ENCODE peak calls at places on chromosome 7, in seven cellular contexts. One of them, this sample, is unnamed. For H3K4me1 and H3K27me3, the result is how much of the 10 kb centered on the place peaks cover.

GRCh38 chr7:25303380-25304321 is 75.4 kb upstream of the NPVF start:
- DNase-seq in H1: no peak
- DNase-seq in SK-N-SH: no peak
- DNase-seq in GM12878: no peak
- DNase-seq in HepG2: no peak
- DNase-seq in HCT116: no peak
- DNase-seq in K562: no peak
- DNase-seq in this sample: peak

GRCh38 chr7:149673006-149673405 is 100.4 kb downstream of the ZNF467 start:
- DNase-seq in SK-N-SH: no peak
- DNase-seq in GM12878: no peak
- DNase-seq in H1: no peak
- DNase-seq in HepG2: no peak
- DNase-seq in K562: no peak
- DNase-seq in HCT116: no peak
- DNase-seq in this sample: no peak

GRCh38 chr7:158710651-158711102 is 6.1 kb upstream of the NCAPG2 start:
- DNase-seq in H1: peak
- DNase-seq in GM12878: no peak
- DNase-seq in SK-N-SH: no peak
- DNase-seq in K562: peak
- DNase-seq in HCT116: no peak
- DNase-seq in HepG2: no peak
- DNase-seq in this sample: no peak

GRCh38 chr7:7897509-7897908 is 71.1 kb upstream of the GLCCI1 start:
- DNase-seq in HCT116: no peak
- DNase-seq in GM12878: no peak
- DNase-seq in H1: no peak
- DNase-seq in K562: no peak
- DNase-seq in HepG2: no peak
- DNase-seq in SK-N-SH: no peak
- DNase-seq in this sample: no peak

GRCh38 chr7:43878867-43879266 is 9.6 kb upstream of the MRPS24 start:
- DNase-seq in K562: no peak
- DNase-seq in GM12878: no peak
- DNase-seq in HCT116: no peak
- DNase-seq in HepG2: no peak
- DNase-seq in SK-N-SH: no peak
- DNase-seq in H1: no peak
- DNase-seq in this sample: no peak

GRCh38 chr7:65269150-65269856 is 104.4 kb upstream of the ZNF92 start:
- DNase-seq in GM12878: peak
- DNase-seq in K562: peak
- DNase-seq in HepG2: peak
- DNase-seq in HCT116: peak
- DNase-seq in SK-N-SH: peak
- DNase-seq in H1: peak
- DNase-seq in this sample: peak

GRCh38 chr7:143245123-143245522 is 18.1 kb upstream of the GSTK1 start:
- DNase-seq in HCT116: no peak
- DNase-seq in GM12878: no peak
- DNase-seq in HepG2: no peak
- DNase-seq in K562: no peak
- DNase-seq in SK-N-SH: no peak
- DNase-seq in H1: no peak
- DNase-seq in this sample: no peak

GRCh38 chr7:80724249-80724871 is 85.9 kb downstream of the CD36 start:
- DNase-seq in H1: no peak
- DNase-seq in SK-N-SH: no peak
- DNase-seq in HepG2: peak
- DNase-seq in HCT116: no peak
- DNase-seq in GM12878: no peak
- DNase-seq in K562: no peak
- DNase-seq in this sample: no peak

GRCh38 chr7:1152492-1152891 is 7.5 kb downstream of the ZFAND2A start:
- DNase-seq in H1: no peak
- DNase-seq in HCT116: no peak
- DNase-seq in K562: no peak
- DNase-seq in SK-N-SH: no peak
- DNase-seq in HepG2: no peak
- DNase-seq in GM12878: no peak
- DNase-seq in this sample: no peak

GRCh38 chr7:17939111-17939669 is 1.1 kb downstream of the SNX13 start:
- DNase-seq in H1: no peak
- DNase-seq in HepG2: peak
- DNase-seq in GM12878: no peak
- DNase-seq in HCT116: no peak
- DNase-seq in K562: peak
- DNase-seq in SK-N-SH: no peak
- DNase-seq in this sample: no peak

GRCh38 chr7:41222704-41223103 is 480.2 kb downstream of the INHBA start:
- DNase-seq in GM12878: no peak
- DNase-seq in H1: no peak
- DNase-seq in HCT116: no peak
- DNase-seq in HepG2: no peak
- DNase-seq in SK-N-SH: no peak
- DNase-seq in K562: no peak
- DNase-seq in this sample: no peak

GRCh38 chr7:51013218-51013786 is 230.6 kb upstream of the GRB10 start:
- DNase-seq in SK-N-SH: no peak
- DNase-seq in H1: peak
- DNase-seq in HCT116: no peak
- DNase-seq in HepG2: no peak
- DNase-seq in K562: no peak
- DNase-seq in GM12878: no peak
- DNase-seq in this sample: no peak

GRCh38 chr7:85737426-85737825 is 550.6 kb upstream of the SEMA3D start:
- DNase-seq in GM12878: no peak
- DNase-seq in K562: no peak
- DNase-seq in HepG2: no peak
- DNase-seq in HCT116: no peak
- DNase-seq in H1: no peak
- DNase-seq in SK-N-SH: no peak
- DNase-seq in this sample: no peak

GRCh38 chr7:42097756-42098155 is 139.3 kb downstream of the GLI3 start:
- DNase-seq in SK-N-SH: no peak
- DNase-seq in K562: no peak
- DNase-seq in GM12878: no peak
- DNase-seq in HepG2: peak
- DNase-seq in H1: no peak
- DNase-seq in HCT116: no peak
- DNase-seq in this sample: no peak

GRCh38 chr7:136009488-136010079 is 32.4 kb upstream of the MTPN start:
- DNase-seq in K562: peak
- DNase-seq in GM12878: no peak
- DNase-seq in SK-N-SH: peak
- DNase-seq in HCT116: peak
- DNase-seq in HepG2: peak
- DNase-seq in H1: no peak
- DNase-seq in this sample: peak

GRCh38 chr7:44914992-44915607 is 29.8 kb upstream of the PURB start:
- DNase-seq in HepG2: no peak
- DNase-seq in HCT116: no peak
- DNase-seq in K562: no peak
- DNase-seq in GM12878: peak
- DNase-seq in SK-N-SH: no peak
- DNase-seq in H1: no peak
- DNase-seq in this sample: no peak

GRCh38 chr7:91571601-91572000 is 307.4 kb downstream of the FZD1 start:
- DNase-seq in GM12878: no peak
- DNase-seq in SK-N-SH: no peak
- DNase-seq in K562: peak
- DNase-seq in HCT116: no peak
- DNase-seq in HepG2: no peak
- DNase-seq in H1: no peak
- DNase-seq in this sample: no peak

GRCh38 chr7:130151591-130152269 is 53.5 kb downstream of the TMEM209 start:
- DNase-seq in SK-N-SH: no peak
- DNase-seq in H1: no peak
- DNase-seq in HCT116: no peak
- DNase-seq in K562: no peak
- DNase-seq in GM12878: no peak
- DNase-seq in HepG2: no peak
- DNase-seq in this sample: no peak

GRCh38 chr7:3981281-3981680 is 680.2 kb downstream of the SDK1 start:
- DNase-seq in HepG2: no peak
- DNase-seq in SK-N-SH: no peak
- DNase-seq in HCT116: no peak
- DNase-seq in H1: no peak
- DNase-seq in GM12878: no peak
- DNase-seq in K562: no peak
- DNase-seq in this sample: no peak

GRCh38 chr7:45088821-45089313 is at the start of gene NACAD:
- DNase-seq in H1: peak
- DNase-seq in HCT116: no peak
- DNase-seq in GM12878: no peak
- DNase-seq in HepG2: no peak
- DNase-seq in SK-N-SH: peak
- DNase-seq in K562: peak
- DNase-seq in this sample: no peak

GRCh38 chr7:152330827-152331226 is 105.0 kb downstream of the KMT2C start:
- DNase-seq in HepG2: no peak
- DNase-seq in H1: no peak
- DNase-seq in GM12878: no peak
- DNase-seq in K562: no peak
- DNase-seq in SK-N-SH: no peak
- DNase-seq in HCT116: no peak
- DNase-seq in this sample: no peak

GRCh38 chr7:20417675-20418382 is 87.1 kb downstream of the ITGB8 start:
- DNase-seq in GM12878: no peak
- DNase-seq in HepG2: no peak
- DNase-seq in SK-N-SH: no peak
- DNase-seq in H1: no peak
- DNase-seq in HCT116: no peak
- DNase-seq in K562: no peak
- DNase-seq in this sample: no peak
- TF ChIP-seq YY1 in GM12878: no peak
- TF ChIP-seq YY1 in HepG2: no peak
- TF ChIP-seq YY1 in SK-N-SH: no peak
- TF ChIP-seq YY1 in H1: no peak
- TF ChIP-seq YY1 in HCT116: no peak
- TF ChIP-seq YY1 in K562: no peak
- TF ChIP-seq YY1 in this sample: no peak

DNA sequence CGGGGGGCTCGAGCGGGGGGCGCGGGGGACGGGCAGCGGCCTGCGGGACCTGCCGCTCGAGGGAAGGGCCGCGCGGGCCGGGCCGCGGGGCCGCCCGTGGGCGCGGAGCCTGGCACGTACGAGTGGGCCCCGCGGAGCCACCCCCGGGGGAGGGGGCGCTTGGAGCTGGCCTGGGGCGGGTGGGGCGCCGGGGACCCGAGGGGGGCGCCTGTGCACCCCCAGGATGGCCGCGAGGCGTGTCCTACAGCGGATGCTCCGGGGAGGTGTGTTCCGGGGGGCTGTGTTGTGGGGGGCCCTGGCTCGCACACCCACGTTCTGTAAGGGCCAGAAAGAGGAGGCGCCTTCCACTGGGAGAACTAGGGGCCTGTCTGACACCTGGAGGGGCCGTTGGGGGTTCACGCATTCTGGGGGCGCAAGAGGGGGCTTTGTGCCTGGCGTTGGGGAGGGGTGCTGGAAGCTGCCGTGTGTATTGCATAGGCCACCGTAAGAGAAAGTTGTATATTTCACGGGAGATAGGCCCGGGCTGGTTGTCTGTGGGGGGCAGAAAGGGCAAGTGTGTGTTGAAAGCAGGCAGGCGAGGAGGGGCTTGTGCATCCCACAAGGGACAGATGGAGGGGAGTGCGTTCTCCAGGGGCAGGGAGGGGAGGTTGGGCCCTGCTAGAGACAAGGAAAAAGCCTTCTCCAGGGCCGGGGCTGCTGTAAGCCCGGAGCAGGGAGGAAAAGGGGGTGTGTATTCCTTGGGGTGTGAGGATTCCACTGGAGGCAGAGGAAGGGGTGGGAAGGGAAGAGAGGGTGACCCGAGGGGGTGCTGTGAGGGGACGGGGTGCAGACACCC is 689 bp downstream of the VPS37D start:
- DNase-seq in HCT116: no peak
- DNase-seq in K562: no peak
- DNase-seq in SK-N-SH: peak
- DNase-seq in HepG2: no peak
- DNase-seq in GM12878: no peak
- DNase-seq in H1: no peak
- DNase-seq in this sample: no peak
- H3K4me1 ChIP-seq in HCT116: under half
- H3K4me1 ChIP-seq in K562: under half
- H3K4me1 ChIP-seq in SK-N-SH: under half
- H3K4me1 ChIP-seq in HepG2: under half
- H3K4me1 ChIP-seq in GM12878: under half
- H3K4me1 ChIP-seq in H1: under half
- H3K4me1 ChIP-seq in this sample: under half

DNA sequence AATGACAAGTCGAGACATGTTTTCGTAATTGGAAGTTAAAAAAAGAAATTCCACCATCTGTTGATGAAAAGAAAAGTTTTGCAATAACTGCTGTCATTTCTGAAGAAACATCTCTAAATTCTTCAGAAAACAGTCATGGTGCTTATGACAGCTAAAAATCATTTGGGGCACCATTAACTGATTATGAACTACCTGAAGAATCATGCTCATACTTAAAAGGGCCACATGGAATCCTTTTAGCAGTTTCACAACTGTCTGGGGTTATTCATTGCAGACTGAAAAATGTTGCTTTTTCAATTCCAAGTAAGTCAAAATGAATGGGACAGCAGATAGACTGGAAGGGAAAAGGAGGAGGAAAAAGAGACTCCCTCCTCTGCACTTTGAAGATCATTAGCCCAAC is 134.2 kb downstream of the CHN2 start:
- DNase-seq in H1: no peak
- DNase-seq in SK-N-SH: no peak
- DNase-seq in HCT116: no peak
- DNase-seq in GM12878: no peak
- DNase-seq in HepG2: no peak
- DNase-seq in K562: no peak
- DNase-seq in this sample: no peak
- H3K27me3 ChIP-seq in H1: under half
- H3K27me3 ChIP-seq in SK-N-SH: under half
- H3K27me3 ChIP-seq in HCT116: under half
- H3K27me3 ChIP-seq in GM12878: under half
- H3K27me3 ChIP-seq in HepG2: under half
- H3K27me3 ChIP-seq in K562: under half
- H3K27me3 ChIP-seq in this sample: under half

GRCh38 chr7:73865738-73866445 is 4.9 kb downstream of the TMEM270 start:
- DNase-seq in H1: peak
- DNase-seq in K562: peak
- DNase-seq in HCT116: no peak
- DNase-seq in GM12878: no peak
- DNase-seq in HepG2: peak
- DNase-seq in SK-N-SH: peak
- DNase-seq in this sample: no peak
- TF ChIP-seq YY1 in H1: no peak
- TF ChIP-seq YY1 in K562: no peak
- TF ChIP-seq YY1 in HCT116: no peak
- TF ChIP-seq YY1 in GM12878: no peak
- TF ChIP-seq YY1 in HepG2: no peak
- TF ChIP-seq YY1 in SK-N-SH: no peak
- TF ChIP-seq YY1 in this sample: no peak

GRCh38 chr7:137975768-137976167 is 26.1 kb downstream of the CREB3L2 start:
- DNase-seq in SK-N-SH: no peak
- DNase-seq in HepG2: no peak
- DNase-seq in HCT116: no peak
- DNase-seq in GM12878: no peak
- DNase-seq in K562: no peak
- DNase-seq in H1: no peak
- DNase-seq in this sample: no peak
- H3K4me1 ChIP-seq in SK-N-SH: under half
- H3K4me1 ChIP-seq in HepG2: half or more
- H3K4me1 ChIP-seq in HCT116: under half
- H3K4me1 ChIP-seq in GM12878: under half
- H3K4me1 ChIP-seq in K562: under half
- H3K4me1 ChIP-seq in H1: under half
- H3K4me1 ChIP-seq in this sample: under half